ENCODE peak calls at places on chromosomes 13 and 19, in six cellular contexts. W, F, D, O, P and X are unnamed samples.
A peak's percentile ranks its signal among the peaks of the same experiment; 100 is the strongest.

GRCh38 chr19:33376931-33377557 is 3.5 kb downstream of the CEBPG start:
- DNase-seq in W (no peak), F (no peak), D (no peak), O (no peak), P (no peak), X (no peak)

GRCh38 chr19:33953023-33953422 is 156.4 kb downstream of the KCTD15 start:
- DNase-seq in W (no peak), F (no peak), D (no peak), O (no peak), P (no peak), X (peak; percentile 9)

GRCh38 chr19:54114340-54114826 is 1.1 kb downstream of the TFPT start:
- DNase-seq in W (peak; percentile 24), F (peak; percentile 21), D (peak; percentile 54), O (peak; percentile 54), P (peak; percentile 70), X (no peak)

GRCh38 chr19:54154603-54155345 is 4.7 kb downstream of the LENG1 start:
- DNase-seq in W (no peak), F (no peak), D (no peak), O (peak; percentile 50), P (no peak), X (no peak)

GRCh38 chr19:12994701-12995595 is at the start of gene NFIX:
- DNase-seq in W (peak; percentile 18), F (peak; percentile 79), D (peak; percentile 77), O (peak; percentile 49), P (peak; percentile 81), X (peak; percentile 63)

GRCh38 chr19:45294291-45295029 is 28.2 kb downstream of the CKM start:
- DNase-seq in W (no peak), F (peak; percentile 63), D (peak; percentile 68), O (no peak), P (no peak), X (no peak)

GRCh38 chr19:55640043-55640576 is 692 bp upstream of the ZNF580 start:
- DNase-seq in W (no peak), F (peak; percentile 65), D (peak; percentile 54), O (peak; percentile 69), P (peak; percentile 82), X (no peak)

GRCh38 chr19:38443458-38444001 is 10.0 kb downstream of the RYR1 start:
- DNase-seq in W (no peak), F (no peak), D (no peak), O (no peak), P (no peak), X (no peak)

GRCh38 chr13:33784738-33785137 is 33.2 kb upstream of the RFC3 start:
- DNase-seq in W (no peak), F (no peak), D (no peak), O (no peak), P (no peak), X (no peak)

GRCh38 chr13:39765801-39766463 is 110.5 kb downstream of the COG6 start:
- DNase-seq in W (no peak), F (peak; percentile 50), D (peak; percentile 26), O (no peak), P (no peak), X (peak; percentile 82)

GRCh38 chr19:33613601-33614000 is 8.2 kb upstream of the CHST8 start:
- DNase-seq in W (no peak), F (no peak), D (no peak), O (no peak), P (no peak), X (no peak)

GRCh38 chr13:111296417-111296816 is 24.0 kb upstream of the TEX29 start:
- DNase-seq in W (no peak), F (no peak), D (no peak), O (peak; percentile 12), P (no peak), X (no peak)

GRCh38 chr13:101474419-101474957 is 22.0 kb downstream of the ITGBL1 start:
- DNase-seq in W (no peak), F (peak; percentile 13), D (no peak), O (no peak), P (peak; percentile 53), X (peak; percentile 79)

GRCh38 chr19:19627442-19627715 is 641 bp downstream of the LPAR2 start:
- DNase-seq in W (no peak), F (no peak), D (no peak), O (peak; percentile 28), P (no peak), X (no peak)

GRCh38 chr13:110913322-110913721 is 1.5 kb downstream of the ANKRD10 start:
- DNase-seq in W (no peak), F (peak; percentile 51), D (no peak), O (peak; percentile 31), P (no peak), X (no peak)

GRCh38 chr19:32041681-32042292 is 303.6 kb upstream of the ZNF507 start:
- DNase-seq in W (peak; percentile 62), F (peak; percentile 51), D (peak; percentile 27), O (no peak), P (no peak), X (peak; percentile 65)

GRCh38 chr19:55080121-55080914 is 4.6 kb downstream of the EPS8L1 start:
- DNase-seq in W (peak; percentile 68), F (peak; percentile 65), D (peak; percentile 56), O (peak; percentile 52), P (peak; percentile 78), X (no peak)

GRCh38 chr13:97962887-97963286 is 9.4 kb downstream of the IPO5 start:
- DNase-seq in W (no peak), F (no peak), D (no peak), O (no peak), P (no peak), X (no peak)

GRCh38 chr19:33280351-33280921 is 21.9 kb downstream of the CEBPA start:
- DNase-seq in W (no peak), F (no peak), D (no peak), O (no peak), P (peak; percentile 17), X (no peak)

GRCh38 chr19:41154060-41154459 is 39.0 kb upstream of the CYP2S1 start:
- DNase-seq in W (no peak), F (no peak), D (no peak), O (no peak), P (no peak), X (no peak)

GRCh38 chr19:38264486-38265212 is at the start of gene SPINT2:
- DNase-seq in W (peak; percentile 15), F (peak; percentile 99), D (no peak), O (no peak), P (no peak), X (no peak)

GRCh38 chr13:64041296-64041695 is 2625.6 kb upstream of the PCDH20 start:
- DNase-seq in W (no peak), F (no peak), D (no peak), O (no peak), P (no peak), X (peak; percentile 74)

GRCh38 chr19:46928951-46929350 is 68.2 kb downstream of the ARHGAP35 start:
- DNase-seq in W (no peak), F (no peak), D (no peak), O (no peak), P (no peak), X (no peak)

GRCh38 chr19:46349311-46349993 is 2.6 kb downstream of the PPP5C start:
- DNase-seq in W (no peak), F (no peak), D (no peak), O (no peak), P (peak; percentile 30), X (no peak)

DNA sequence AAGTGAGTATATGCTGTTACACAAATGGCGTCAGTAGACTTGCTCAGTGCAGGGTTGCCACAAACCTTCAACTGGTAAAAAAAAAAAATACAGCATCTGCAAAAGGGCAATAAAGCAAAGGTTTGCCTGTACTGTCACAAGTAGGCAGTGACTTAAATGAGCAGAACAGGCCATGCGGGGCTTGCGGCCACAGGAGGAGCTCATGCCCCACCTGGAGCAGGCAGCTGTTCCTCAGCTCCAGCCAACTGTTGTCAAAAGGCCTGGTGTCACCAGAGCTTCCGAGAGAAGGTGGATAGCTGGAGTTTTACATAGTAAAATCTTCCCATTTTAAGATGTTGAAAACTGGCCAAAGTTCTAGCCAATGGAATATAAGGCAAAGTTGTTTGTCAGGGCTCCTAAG is 7.7 kb downstream of the ATP7B start:
- DNase-seq in W (no peak), F (peak; percentile 16), D (no peak), O (no peak), P (no peak), X (peak; percentile 53)
- H3K4me1 ChIP-seq in W (no peaks in the 10 kb centered on the region), F (peaks cover 16% of the 10 kb centered on the region), D (peaks cover 7% of the 10 kb centered on the region), O (no peaks in the 10 kb centered on the region), P (no peaks in the 10 kb centered on the region), X (peaks cover 1% of the 10 kb centered on the region)

DNA sequence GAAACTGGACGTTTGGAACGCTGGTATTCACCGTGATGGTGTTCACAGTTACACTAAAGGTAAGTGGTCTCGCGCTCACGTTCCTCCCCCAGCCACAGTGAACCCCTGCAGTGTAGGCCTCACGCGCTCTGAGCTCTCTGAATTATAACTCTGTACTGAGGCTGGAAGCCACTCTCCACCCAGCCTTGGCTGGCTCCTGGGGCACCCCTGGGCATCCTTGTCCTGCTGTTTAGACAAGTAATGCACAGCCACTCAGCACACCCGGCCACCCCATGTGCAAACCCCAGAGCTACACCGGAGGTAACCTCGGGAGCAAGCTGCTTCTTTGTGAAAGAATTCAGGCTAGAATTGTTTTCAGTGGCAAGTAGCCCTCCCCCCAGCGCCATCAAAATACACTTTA is 97.3 kb upstream of the MCF2L start:
- DNase-seq in W (no peak), F (no peak), D (no peak), O (no peak), P (no peak), X (no peak)
- H3K4me1 ChIP-seq in W (no peaks in the 10 kb centered on the region), F (no peaks in the 10 kb centered on the region), D (peaks cover 6% of the 10 kb centered on the region), O (peaks cover 22% of the 10 kb centered on the region), P (no peaks in the 10 kb centered on the region), X (peaks cover 12% of the 10 kb centered on the region)

DNA sequence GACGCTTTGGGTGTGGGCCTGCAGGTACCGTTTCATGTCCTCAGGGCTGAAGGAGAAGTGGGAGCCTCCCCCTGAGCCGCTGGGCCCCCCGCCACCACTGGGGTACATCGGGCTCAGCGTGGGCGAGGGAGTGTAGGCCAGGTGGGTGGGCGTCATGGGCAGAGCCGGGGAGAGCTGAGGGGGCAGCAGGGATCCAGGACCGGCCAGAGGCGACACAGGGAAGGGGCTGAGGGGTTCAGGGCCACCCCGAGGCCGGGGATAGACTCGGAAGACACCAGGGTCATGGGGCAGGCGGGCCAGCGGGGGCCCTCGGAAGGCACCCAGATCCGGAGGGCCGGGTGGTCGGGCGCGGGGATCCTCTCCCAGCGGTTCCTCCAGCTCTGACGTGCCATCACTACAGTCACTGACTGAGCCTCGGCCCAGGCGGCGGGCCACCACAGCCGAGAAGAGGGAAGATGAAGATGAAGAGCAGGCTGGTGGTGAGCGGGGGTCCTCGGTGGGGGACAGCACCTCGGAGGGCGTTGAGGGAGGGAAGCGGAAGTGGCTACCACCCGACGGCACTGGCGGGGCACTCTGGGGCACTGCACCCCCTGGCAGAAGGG is 5.7 kb downstream of the ERF start:
- DNase-seq in W (no peak), F (no peak), D (no peak), O (no peak), P (no peak), X (no peak)
- H3K4me1 ChIP-seq in W (peaks cover 17% of the 10 kb centered on the region), F (peaks cover 52% of the 10 kb centered on the region), D (peaks cover 68% of the 10 kb centered on the region), O (peaks cover 35% of the 10 kb centered on the region), P (no peaks in the 10 kb centered on the region), X (peaks cover 2% of the 10 kb centered on the region)

GRCh38 chr19:2047449-2048103 is 3.5 kb downstream of the MKNK2 start:
- DNase-seq in W (no peak), F (peak; percentile 95), D (no peak), O (no peak), P (peak; percentile 77), X (peak; percentile 59)

GRCh38 chr19:2050349-2050990 is 574 bp downstream of the MKNK2 start:
- DNase-seq in W (no peak), F (no peak), D (no peak), O (no peak), P (peak; percentile 64), X (no peak)

GRCh38 chr19:2049741-2050348 is 1.2 kb downstream of the MKNK2 start:
- DNase-seq in W (no peak), F (peak; percentile 95), D (peak; percentile 81), O (peak; percentile 65), P (peak; percentile 82), X (peak; percentile 58)

GRCh38 chr19:2048104-2048958 is 2.7 kb downstream of the MKNK2 start:
- DNase-seq in W (no peak), F (peak; percentile 46), D (no peak), O (no peak), P (peak; percentile 46), X (no peak)

GRCh38 chr19:2048959-2049740 is 1.9 kb downstream of the MKNK2 start:
- DNase-seq in W (no peak), F (peak; percentile 61), D (no peak), O (no peak), P (peak; percentile 75), X (no peak)
- H3K4me1 ChIP-seq in W (peaks cover 6% of the 10 kb centered on the region), F (peaks cover 84% of the 10 kb centered on the region), D (peaks cover 74% of the 10 kb centered on the region), O (peaks cover 66% of the 10 kb centered on the region), P (peaks cover 4% of the 10 kb centered on the region), X (peaks cover 11% of the 10 kb centered on the region)